ENCODE peak calls at places on chromosomes 11 and 22, in nine cellular contexts. G, M, I, H, V, Q, W, Y and O are unnamed samples.

GRCh38 chr11:3008746-3009336 is 16.7 kb upstream of the NAP1L4 start:
- DNase-seq in Y (no peak), H (no peak), G (no peak), V (no peak), Q (no peak), I (no peak), W (no peak), M (no peak), O (no peak)

GRCh38 chr11:8040261-8040920 is 40.6 kb upstream of the TUB start:
- DNase-seq in G (no peak), H (no peak), I (no peak), W (no peak), Q (no peak), V (no peak), M (no peak), Y (no peak), O (no peak)

GRCh38 chr11:12625438-12626071 is 48.7 kb upstream of the TEAD1 start:
- DNase-seq in Q (peak), V (no peak), H (no peak), G (peak), W (no peak), Y (peak), M (no peak), I (no peak), O (no peak)

GRCh38 chr11:121930004-121930965 is 185.7 kb downstream of the BLID start:
- DNase-seq in Y (peak), Q (no peak), H (no peak), G (no peak), V (no peak), W (no peak), M (no peak), I (no peak), O (no peak)

GRCh38 chr22:24059121-24059520 is 48.0 kb downstream of the CABIN1 start:
- DNase-seq in M (no peak), H (peak), Q (peak), Y (peak), I (no peak), V (no peak), G (peak), W (no peak), O (no peak)

GRCh38 chr11:132520199-132520598 is 1012.1 kb downstream of the OPCML start:
- DNase-seq in Q (no peak), H (no peak), V (no peak), G (peak), I (no peak), W (no peak), M (no peak), Y (peak), O (no peak)

GRCh38 chr11:29527391-29527936 is 489.4 kb downstream of the KCNA4 start:
- DNase-seq in Y (peak), Q (peak), I (no peak), W (no peak), V (no peak), H (no peak), M (no peak), G (peak), O (peak)

GRCh38 chr22:17743661-17744411 is 30.4 kb downstream of the BID start:
- DNase-seq in G (no peak), Q (no peak), V (no peak), M (no peak), H (no peak), Y (no peak), I (no peak), W (no peak), O (no peak)

GRCh38 chr11:84914511-84914910 is 712.6 kb downstream of the DLG2 start:
- DNase-seq in Q (no peak), G (no peak), W (no peak), H (no peak), V (no peak), Y (no peak), I (no peak), M (no peak), O (no peak)

GRCh38 chr11:62005231-62005661 is 37.8 kb upstream of the FTH1 start:
- DNase-seq in Q (no peak), Y (no peak), W (no peak), G (no peak), H (no peak), V (no peak), M (no peak), I (no peak), O (no peak)

GRCh38 chr11:78562398-78562797 is 12.3 kb downstream of the NARS2 start:
- DNase-seq in G (peak), W (no peak), Q (peak), V (no peak), H (no peak), I (no peak), Y (peak), M (no peak), O (peak)

GRCh38 chr11:20089796-20090653 is 70.2 kb downstream of the DBX1 start:
- DNase-seq in V (no peak), G (no peak), I (no peak), Q (no peak), H (no peak), M (no peak), Y (no peak), W (no peak), O (no peak)

GRCh38 chr11:61688368-61689163 is 8.4 kb downstream of the DAGLA start:
- DNase-seq in V (no peak), W (no peak), I (no peak), G (no peak), M (no peak), H (peak), Y (peak), Q (peak), O (no peak)

GRCh38 chr11:1913271-1914060 is 6.0 kb upstream of the TNNT3 start:
- DNase-seq in W (no peak), V (no peak), Y (no peak), Q (no peak), H (no peak), I (no peak), G (no peak), M (no peak), O (no peak)